ENCODE peak calls at places on chromosomes 12 and 14, in four cellular contexts. M is PC-9, X is GM23248, O is fibroblast of lung. A is an unnamed sample.

GRCh38 chr12:115871714-115872113 is 405.8 kb downstream of the MED13L start:
- DNase-seq in M (no peak), X (peak), O (peak), A (no peak)

GRCh38 chr12:108939594-108939993 is 59.7 kb downstream of the DAO start:
- DNase-seq in M (no peak), X (peak), O (peak), A (peak)

GRCh38 chr12:120817559-120818330 is 86.4 kb downstream of the SPPL3 start:
- DNase-seq in M (no peak), X (no peak), O (no peak), A (no peak)

GRCh38 chr12:25518512-25518911 is 34.6 kb downstream of the LMNTD1 start:
- DNase-seq in M (no peak), X (peak), O (peak), A (peak)

GRCh38 chr14:81519200-81519998 is 14.3 kb downstream of the SEL1L start:
- DNase-seq in M (no peak), X (no peak), O (no peak), A (no peak)

GRCh38 chr14:65599375-65599774 is 186.8 kb downstream of the FUT8 start:
- DNase-seq in M (no peak), X (peak), O (peak), A (no peak)

GRCh38 chr12:82953397-82953796 is 266.7 kb downstream of the TMTC2 start:
- DNase-seq in M (no peak), X (no peak), O (no peak), A (no peak)

GRCh38 chr12:82413994-82414393 is 55.7 kb downstream of the METTL25 start:
- DNase-seq in M (no peak), X (no peak), O (peak), A (peak)

GRCh38 chr12:12541782-12542181 is 20.9 kb downstream of the DUSP16 start:
- DNase-seq in M (no peak), X (no peak), O (no peak), A (no peak)

DNA sequence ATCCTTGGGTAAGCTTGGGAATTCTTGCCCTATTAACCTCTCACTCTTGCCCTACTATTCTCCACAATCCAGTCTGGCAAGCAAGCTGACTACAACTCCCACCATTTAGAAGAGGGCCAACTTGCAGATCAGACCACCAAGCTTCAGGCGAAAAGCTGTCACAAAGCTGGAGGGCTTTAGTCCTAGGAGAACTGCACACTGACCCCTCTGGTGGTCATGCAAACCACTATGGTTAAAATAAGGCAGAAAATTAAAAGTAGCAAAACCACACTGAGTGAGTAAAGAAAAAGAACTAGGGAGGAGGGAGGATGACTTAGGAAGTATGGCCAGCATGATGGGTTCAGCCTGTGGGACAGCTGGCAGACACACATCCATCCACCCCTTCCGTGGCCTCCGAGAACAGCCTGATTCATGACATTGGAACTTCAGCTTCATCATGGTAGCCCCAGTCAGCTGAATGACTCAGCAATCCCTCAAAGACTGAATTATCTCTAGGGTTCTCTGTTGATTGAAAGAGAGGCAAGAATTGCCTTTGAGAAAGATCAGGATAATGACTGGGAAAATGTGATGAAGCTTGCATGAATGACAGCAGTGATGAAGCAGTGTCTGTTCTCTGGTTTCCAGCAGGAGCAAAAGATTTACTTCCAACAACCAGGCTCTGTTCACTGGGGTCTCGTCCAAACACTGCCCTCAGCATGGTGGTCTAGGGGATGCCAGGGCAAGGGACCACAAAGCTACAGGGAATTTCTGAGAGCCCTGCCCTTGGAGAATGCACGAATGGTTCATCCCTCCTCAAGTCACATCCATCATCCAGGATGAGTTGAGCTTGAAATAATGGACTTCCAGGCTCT is 24.4 kb downstream of the PITPNM2 start:
- DNase-seq in M (peak), X (peak), O (peak), A (peak)
- H2AFZ ChIP-seq in M (no peak), X (no peak), O (no peak), A (no peak)

DNA sequence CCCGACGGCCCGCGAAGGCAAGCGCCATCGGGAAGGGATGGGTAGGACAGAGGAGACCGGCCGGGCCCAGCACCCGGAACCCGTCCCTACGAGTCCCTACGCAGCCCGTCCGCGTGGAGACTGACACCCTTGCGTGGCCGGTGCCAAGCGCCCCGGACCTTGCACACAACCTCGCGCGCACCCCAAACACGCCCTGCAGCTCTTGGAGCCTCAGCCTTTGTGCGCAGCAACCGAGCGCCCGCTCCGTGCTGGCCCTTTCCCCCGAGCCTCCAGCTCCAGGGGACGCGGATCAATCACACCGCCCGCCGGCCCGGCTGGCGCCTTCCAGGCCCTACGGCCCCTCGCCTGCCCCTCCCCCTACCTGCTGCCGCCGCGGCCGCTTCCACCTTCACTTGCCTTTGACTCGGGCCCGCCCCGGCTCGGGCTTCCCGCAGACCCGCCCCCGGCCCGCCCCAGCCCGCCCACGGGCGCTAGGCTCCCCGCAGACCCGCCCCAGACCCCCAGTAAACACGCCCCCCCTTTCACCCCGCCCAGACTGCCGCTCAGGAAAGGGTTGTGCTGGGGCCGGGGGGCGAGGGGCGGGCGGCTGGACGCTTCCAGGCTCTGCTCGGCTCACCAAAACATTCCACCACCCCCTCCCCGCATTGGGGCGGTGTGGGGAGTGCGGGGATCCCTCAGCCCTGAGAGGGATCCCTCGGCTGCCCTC is at the start of gene NDRG2:
- DNase-seq in M (peak), X (peak), O (peak), A (no peak)
- TF ChIP-seq EZH2 in M (no peak), X (peak), O (peak), A (peak)

GRCh38 chr14:73058923-73059311 is 583 bp downstream of the RBM25 start:
- DNase-seq in M (peak), X (peak), O (peak), A (peak)

GRCh38 chr14:73058224-73058922 is at the start of gene RBM25:
- DNase-seq in M (peak), X (peak), O (peak), A (peak)

GRCh38 chr14:73055251-73055650 is 3.1 kb upstream of the RBM25 start:
- DNase-seq in M (no peak), X (no peak), O (no peak), A (no peak)

GRCh38 chr14:73057939-73058223 is 453 bp upstream of the RBM25 start:
- DNase-seq in M (no peak), X (no peak), O (no peak), A (no peak)

GRCh38 chr14:73059326-73059725 is 992 bp downstream of the RBM25 start:
- DNase-seq in M (no peak), X (peak), O (peak), A (no peak)
- H2AFZ ChIP-seq in M (peak), X (peak), O (no peak), A (peak)

GRCh38 chr12:4312251-4312650 is 8.8 kb upstream of the TIGAR start:
- DNase-seq in M (no peak), X (no peak), O (no peak), A (no peak)

GRCh38 chr12:4308334-4308960 is 12.6 kb upstream of the TIGAR start:
- DNase-seq in M (peak), X (no peak), O (no peak), A (no peak)

GRCh38 chr12:4303750-4304149 is 17.3 kb upstream of the TIGAR start:
- DNase-seq in M (no peak), X (no peak), O (no peak), A (no peak)

GRCh38 chr12:4302881-4303280 is 18.1 kb upstream of the TIGAR start:
- DNase-seq in M (no peak), X (no peak), O (no peak), A (no peak)

DNA sequence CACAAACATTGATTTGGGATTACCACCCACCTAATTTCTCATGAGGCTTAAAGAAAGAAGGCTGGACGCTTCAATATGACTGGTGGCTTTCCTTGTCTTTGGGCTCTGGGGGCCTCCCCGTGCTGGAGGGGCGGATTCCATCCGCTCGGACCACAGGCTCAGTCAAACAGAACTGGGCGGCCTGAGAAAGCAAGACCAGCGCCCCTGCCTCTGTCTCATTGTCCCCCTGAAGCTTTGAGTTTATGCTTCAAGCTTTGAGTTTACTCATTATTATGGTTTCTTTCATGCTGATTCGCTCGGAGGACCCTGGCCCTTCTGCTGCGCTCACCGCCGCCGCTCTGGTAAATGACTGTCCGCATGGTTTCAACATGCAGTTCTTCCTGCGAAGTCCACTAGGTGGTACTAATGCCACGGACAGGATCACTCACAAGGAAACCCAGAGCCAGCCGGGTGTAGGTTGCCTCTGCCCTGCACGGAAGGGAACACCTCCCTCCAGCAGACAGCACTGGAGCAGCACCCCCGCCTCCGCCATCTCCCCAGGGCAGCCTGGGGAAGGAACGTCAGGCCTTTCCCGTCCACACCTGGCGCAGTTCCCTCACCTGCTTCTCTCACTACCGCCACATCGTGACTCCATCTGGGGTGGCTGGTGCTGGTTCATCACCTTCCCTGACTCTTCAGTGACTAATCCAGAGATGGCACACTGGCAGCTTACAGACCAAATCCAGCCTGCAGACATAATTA is 13.2 kb upstream of the TIGAR start:
- DNase-seq in M (peak), X (peak), O (peak), A (peak)
- TF ChIP-seq EZH2 in M (no peak), X (no peak), O (peak), A (no peak)

DNA sequence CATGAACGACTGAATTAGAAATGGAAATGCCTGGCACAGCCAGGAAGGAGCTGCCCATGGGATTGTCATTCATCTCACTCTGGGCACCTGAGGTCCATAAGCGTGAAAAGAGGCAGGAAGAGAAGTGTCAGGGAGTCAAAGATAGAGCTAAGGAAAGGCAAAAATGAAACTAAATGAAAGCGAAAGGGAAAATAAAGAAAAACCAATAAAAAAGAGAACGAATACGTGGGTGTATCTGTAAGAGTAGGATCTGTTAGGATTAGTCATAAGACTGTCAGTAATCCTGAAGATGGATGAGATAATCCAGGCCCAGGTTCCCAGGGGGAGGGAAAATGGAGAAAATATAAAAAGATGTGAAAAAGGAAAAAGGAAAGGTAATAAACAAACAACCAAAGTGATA is 23.5 kb downstream of the MEG3 start:
- DNase-seq in M (no peak), X (peak), O (peak), A (no peak)
- H2AFZ ChIP-seq in M (no peak), X (no peak), O (no peak), A (no peak)

GRCh38 chr12:31590730-31591307 is at the start of gene DENND5B:
- DNase-seq in M (peak), X (peak), O (peak), A (peak)

GRCh38 chr12:31589896-31590729 is 823 bp downstream of the DENND5B start:
- DNase-seq in M (peak), X (peak), O (peak), A (peak)

GRCh38 chr12:31591308-31591901 is 469 bp upstream of the DENND5B start:
- DNase-seq in M (no peak), X (peak), O (peak), A (no peak)

GRCh38 chr12:31588976-31589375 is 2.0 kb downstream of the DENND5B start:
- DNase-seq in M (no peak), X (peak), O (peak), A (no peak)

DNA sequence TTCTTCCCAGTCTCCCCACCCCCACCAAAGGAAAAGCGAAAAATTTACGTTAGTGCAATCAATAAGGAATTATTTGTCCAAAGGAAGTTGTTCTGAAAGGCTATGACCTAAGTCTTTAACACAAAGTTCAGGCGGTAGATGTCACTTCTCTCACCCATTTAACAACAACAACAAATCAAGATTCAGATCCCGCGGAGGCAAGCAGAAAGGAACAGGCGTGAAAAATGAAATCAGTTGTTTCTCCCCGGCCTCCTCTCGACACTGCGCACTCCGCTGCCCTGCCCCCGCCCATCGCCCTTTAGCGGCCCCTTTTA is 1.4 kb downstream of the DENND5B start:
- DNase-seq in M (peak), X (no peak), O (no peak), A (no peak)
- TF ChIP-seq EZH2 in M (no peak), X (no peak), O (no peak), A (no peak)

DNA sequence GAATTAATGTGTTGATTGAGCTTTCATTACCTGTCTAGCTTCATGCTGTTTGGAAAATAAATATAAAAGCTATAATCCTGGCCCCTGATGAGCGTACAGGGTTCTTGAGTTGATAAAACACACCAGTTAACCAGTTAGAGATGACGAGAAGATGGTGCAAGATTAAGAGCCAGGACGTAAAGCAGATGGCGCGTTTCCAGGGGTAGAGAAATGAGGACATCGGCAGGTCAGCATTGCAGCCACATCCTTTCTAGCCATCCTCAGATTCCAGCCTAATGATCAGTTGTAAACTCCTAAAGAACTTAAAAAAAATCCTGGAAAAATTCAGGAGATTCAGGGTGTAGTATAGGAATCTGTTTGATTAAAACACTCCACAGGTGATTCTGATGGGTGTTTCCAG is 203.7 kb downstream of the CACNA1C start:
- DNase-seq in M (no peak), X (peak), O (peak), A (no peak)
- H2AFZ ChIP-seq in M (no peak), X (no peak), O (no peak), A (no peak)

GRCh38 chr12:106585862-106586534 is 3.2 kb downstream of the RFX4 start:
- DNase-seq in M (no peak), X (no peak), O (no peak), A (peak)
- TF ChIP-seq EZH2 in M (no peak), X (no peak), O (no peak), A (no peak)

DNA sequence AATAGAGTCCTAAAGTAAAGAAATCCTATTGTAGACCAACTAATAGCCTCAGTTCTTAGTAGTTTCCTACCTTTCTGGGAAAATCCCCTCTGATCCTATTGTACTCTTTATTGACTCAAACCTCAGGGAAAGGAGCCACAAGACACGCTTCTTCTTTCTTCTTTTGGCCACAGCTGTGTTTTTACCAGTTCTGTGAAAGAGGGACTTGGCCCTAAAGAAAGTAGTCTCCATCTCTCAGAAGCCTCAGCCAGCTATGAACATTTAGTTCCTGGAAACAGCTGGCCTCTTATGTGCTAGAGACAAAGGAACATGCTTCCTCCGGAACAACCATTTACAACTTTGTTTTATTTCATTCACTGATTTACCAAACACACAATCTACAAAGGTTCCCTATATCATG is 66.1 kb upstream of the ARID2 start:
- DNase-seq in M (no peak), X (no peak), O (no peak), A (no peak)
- H2AFZ ChIP-seq in M (no peak), X (no peak), O (no peak), A (no peak)

GRCh38 chr14:61813101-61813596 is 50.9 kb downstream of the SNAPC1 start:
- DNase-seq in M (no peak), X (peak), O (peak), A (peak)
- TF ChIP-seq EZH2 in M (no peak), X (peak), O (peak), A (peak)